ENCODE peak calls at places on chromosomes 6 and 20, in five cellular contexts. Y is A172; C is cardiac muscle cell; W is stimulated activated CD8-positive, alpha-beta memory T cell treated with anti-CD3 and anti-CD28 coated beads, Interleukin-7, amount 100 ng/mL, for 1 hour; S is naive B cell. X is an unnamed sample.

GRCh38 chr6:140660295-140660694 is 1285.8 kb upstream of the CITED2 start:
- DNase-seq in S (no peak), C (no peak), W (no peak), Y (peak), X (no peak)

GRCh38 chr20:24672886-24673677 is 203.7 kb downstream of the SYNDIG1 start:
- DNase-seq in C (no peak), Y (peak), W (no peak), S (no peak), X (no peak)

GRCh38 chr6:139376604-139377218 is 2.3 kb upstream of the CITED2 start:
- DNase-seq in C (peak), Y (peak), S (no peak), W (no peak), X (no peak)

GRCh38 chr6:95095271-95095670 is 482.1 kb upstream of the MANEA start:
- DNase-seq in S (no peak), Y (no peak), C (no peak), W (no peak), X (no peak)

GRCh38 chr20:62066983-62067433 is 1.3 kb upstream of the TAF4 start:
- DNase-seq in Y (no peak), W (no peak), S (no peak), C (peak), X (no peak)

GRCh38 chr6:110900028-110900598 is 25.5 kb downstream of the AMD1 start:
- DNase-seq in S (no peak), C (no peak), Y (no peak), W (no peak), X (no peak)

GRCh38 chr6:40894962-40895799 is 143.8 kb downstream of the UNC5CL start:
- DNase-seq in W (no peak), C (peak), S (no peak), Y (peak), X (peak)

GRCh38 chr6:56649053-56649769 is 6.5 kb upstream of the DST start:
- DNase-seq in C (peak), W (no peak), S (no peak), Y (no peak), X (no peak)

GRCh38 chr6:6008648-6009421 is 2.1 kb upstream of the NRN1 start:
- DNase-seq in C (peak), Y (peak), S (peak), W (no peak), X (peak)

GRCh38 chr20:2331092-2331491 is 35.3 kb downstream of the TGM3 start:
- DNase-seq in S (no peak), W (no peak), Y (no peak), C (no peak), X (no peak)

GRCh38 chr20:57618091-57618765 is 2.0 kb downstream of the ZBP1 start:
- DNase-seq in C (no peak), W (peak), S (peak), Y (peak), X (no peak)

GRCh38 chr6:5316946-5317345 is 55.6 kb downstream of the FARS2 start:
- DNase-seq in W (no peak), C (no peak), S (no peak), Y (no peak), X (no peak)

GRCh38 chr6:166307082-166307980 is 861 bp downstream of the PRR18 start:
- DNase-seq in S (no peak), C (peak), Y (no peak), W (no peak), X (no peak)

GRCh38 chr20:39429716-39430115 is 467.6 kb downstream of the DHX35 start:
- DNase-seq in Y (no peak), W (no peak), S (no peak), C (peak), X (no peak)

GRCh38 chr6:111105578-111105977 is 18.3 kb downstream of the SLC16A10 start:
- DNase-seq in Y (peak), C (peak), S (no peak), W (no peak), X (peak)

GRCh38 chr20:40978761-40979160 is 49.9 kb upstream of the TOP1 start:
- DNase-seq in W (no peak), S (no peak), Y (no peak), C (no peak), X (no peak)

GRCh38 chr6:81940451-81940850 is 188.0 kb upstream of the TENT5A start:
- DNase-seq in Y (no peak), S (no peak), C (no peak), W (no peak), X (no peak)

GRCh38 chr6:149852180-149852579 is 12.0 kb downstream of the LRP11 start:
- DNase-seq in Y (peak), C (no peak), S (peak), W (no peak), X (no peak)

GRCh38 chr20:59082981-59083380 is 40.4 kb upstream of the PRELID3B start:
- DNase-seq in W (no peak), Y (peak), C (no peak), S (no peak), X (no peak)